ENCODE peak calls at places on chromosome 1, in five cellular contexts. A is K562, R is HepG2, W is GM12878, U is SK-N-SH. Z is an unnamed sample.

GRCh38 chr1:161182214-161182613 is 4.9 kb upstream of the B4GALT3 start:
- DNase-seq in U (no peak), R (no peak), A (no peak), W (peak; percentile 63), Z (no peak)

GRCh38 chr1:47562799-47563198 is 125.0 kb downstream of the FOXD2 start:
- DNase-seq in U (no peak), R (no peak), A (no peak), W (no peak), Z (no peak)

GRCh38 chr1:230788561-230789275 is 41.5 kb downstream of the CAPN9 start:
- DNase-seq in R (no peak), W (no peak), A (no peak), U (no peak), Z (no peak)

GRCh38 chr1:34928066-34928864 is 1.2 kb downstream of the DLGAP3 start:
- DNase-seq in U (peak; percentile 45), W (no peak), A (no peak), R (no peak), Z (no peak)

GRCh38 chr1:53069265-53069662 is 7.3 kb downstream of the PODN start:
- DNase-seq in W (no peak), A (no peak), R (no peak), U (peak; percentile 26), Z (no peak)

GRCh38 chr1:183180634-183181056 is 5.4 kb upstream of the LAMC2 start:
- DNase-seq in U (peak; percentile 20), A (no peak), R (no peak), W (peak; percentile 57), Z (no peak)

GRCh38 chr1:6348511-6349191 is 44.9 kb downstream of the ACOT7 start:
- DNase-seq in A (no peak), U (no peak), W (no peak), R (no peak), Z (peak; percentile 20)

GRCh38 chr1:46202975-46203737 is at the start of gene LURAP1:
- DNase-seq in W (no peak), A (peak; percentile 75), U (peak; percentile 84), R (no peak), Z (no peak)

GRCh38 chr1:208044568-208045241 is 133.8 kb upstream of the CD34 start:
- DNase-seq in U (no peak), R (no peak), A (no peak), W (no peak), Z (no peak)

GRCh38 chr1:201785291-201785690 is 43.7 kb upstream of the IPO9 start:
- DNase-seq in A (no peak), R (no peak), U (no peak), W (no peak), Z (no peak)

GRCh38 chr1:187696092-187696491 is 867.3 kb downstream of the PLA2G4A start:
- DNase-seq in R (no peak), A (no peak), U (no peak), W (no peak), Z (no peak)

GRCh38 chr1:111101854-111102642 is 37.8 kb downstream of the DRAM2 start:
- DNase-seq in W (no peak), A (peak; percentile 33), U (no peak), R (no peak), Z (no peak)

GRCh38 chr1:26318338-26319064 is 743 bp downstream of the CD52 start:
- DNase-seq in A (no peak), U (no peak), R (no peak), W (no peak), Z (no peak)

GRCh38 chr1:192973988-192974387 is 85.2 kb downstream of the UCHL5 start:
- DNase-seq in W (no peak), A (no peak), R (no peak), U (no peak), Z (no peak)

GRCh38 chr1:206905295-206906164 is 8.3 kb downstream of the IL24 start:
- DNase-seq in R (no peak), A (no peak), W (no peak), U (no peak), Z (no peak)

GRCh38 chr1:232149302-232150201 is 480.4 kb downstream of the SIPA1L2 start:
- DNase-seq in W (no peak), U (no peak), A (no peak), R (no peak), Z (no peak)

GRCh38 chr1:163535807-163536206 is 214.1 kb downstream of the NUF2 start:
- DNase-seq in A (no peak), W (no peak), U (peak; percentile 12), R (no peak), Z (no peak)

GRCh38 chr1:34806396-34806795 is 13.6 kb downstream of the GJA4 start:
- DNase-seq in A (peak; percentile 6), U (no peak), W (no peak), R (no peak), Z (no peak)

GRCh38 chr1:156652131-156652991 is 10.4 kb downstream of the BCAN start:
- DNase-seq in U (no peak), R (no peak), A (no peak), W (no peak), Z (no peak)

GRCh38 chr1:32924881-32925344 is 23.7 kb upstream of the TMEM54 start:
- DNase-seq in W (no peak), A (peak; percentile 38), U (no peak), R (peak; percentile 24), Z (no peak)

GRCh38 chr1:32917521-32917920 is 16.3 kb upstream of the TMEM54 start:
- DNase-seq in W (no peak), A (peak; percentile 6), R (no peak), U (no peak), Z (no peak)

GRCh38 chr1:32919811-32920733 is 18.9 kb upstream of the TMEM54 start:
- DNase-seq in W (no peak), U (no peak), A (peak; percentile 19), R (no peak), Z (no peak)

GRCh38 chr1:32918166-32918565 is 17.0 kb upstream of the TMEM54 start:
- DNase-seq in A (peak; percentile 5), R (no peak), W (no peak), U (no peak), Z (no peak)

DNA sequence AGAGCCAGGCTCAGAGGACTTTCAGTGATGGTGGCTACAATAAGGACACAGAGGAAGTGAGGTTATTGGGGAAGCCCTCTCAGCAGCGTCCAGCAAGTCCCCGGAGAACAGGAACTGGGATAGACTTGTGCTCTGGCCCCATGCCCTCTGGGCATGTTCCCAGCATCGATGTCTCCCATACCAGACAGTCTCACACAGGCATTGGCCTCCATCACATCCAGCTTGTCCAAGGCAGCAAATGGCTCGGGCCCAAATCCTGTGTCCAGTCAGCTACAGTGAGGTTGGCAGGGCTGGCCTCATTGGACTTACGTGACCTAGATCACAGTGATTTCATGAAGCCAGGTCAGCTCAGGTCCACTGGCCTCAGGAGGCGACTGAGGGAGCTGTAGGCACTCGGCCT is 19.6 kb upstream of the TMEM54 start:
- DNase-seq in A (peak; percentile 6), R (no peak), W (no peak), U (no peak), Z (no peak)
- TF ChIP-seq REST in A (no peak), R (no peak), W (no peak), U (no peak), Z (no peak)

DNA sequence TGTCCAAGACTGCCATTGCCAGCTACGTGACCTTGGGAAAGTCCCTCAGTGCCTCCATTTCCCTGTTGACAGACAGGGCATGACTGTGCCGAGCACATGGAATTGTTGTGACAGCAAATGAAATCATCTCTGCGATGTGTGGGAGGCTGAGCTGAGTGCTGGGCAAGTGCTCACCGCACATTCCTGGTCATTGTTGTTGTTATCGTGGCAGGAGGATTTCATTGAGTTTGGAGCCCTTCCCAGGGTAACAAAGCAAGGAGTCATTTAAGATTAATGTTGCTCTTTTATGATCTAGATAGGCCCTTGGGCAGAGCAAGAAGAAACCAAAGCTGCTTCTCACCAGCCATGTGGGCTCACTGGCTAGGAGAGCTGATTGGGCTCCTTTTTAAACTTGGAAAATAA is 39.6 kb upstream of the ITPKB start:
- DNase-seq in R (no peak), U (no peak), W (no peak), A (no peak), Z (no peak)
- TF ChIP-seq GABPA in R (no peak), U (no peak), W (no peak), A (no peak), Z (no peak)

DNA sequence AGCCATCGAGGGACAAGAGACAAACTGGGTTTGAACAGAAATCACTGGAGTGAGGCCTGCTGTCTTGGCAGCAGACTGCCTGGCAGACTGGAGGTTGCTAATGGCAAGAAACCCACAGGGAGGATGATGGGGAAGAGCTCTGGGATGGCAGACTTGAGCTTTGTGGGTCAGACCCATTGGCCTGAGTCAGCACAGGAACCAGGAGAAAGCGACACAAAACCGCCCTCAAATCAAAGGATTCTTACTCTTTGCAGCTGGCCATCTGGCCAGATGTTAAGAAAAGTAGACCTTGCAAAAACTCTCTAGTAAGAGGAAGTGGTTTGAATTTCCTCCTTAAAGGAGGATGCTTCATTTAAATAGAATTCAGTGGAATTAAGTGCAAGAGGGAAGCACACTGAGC is 195.2 kb upstream of the JUN start:
- DNase-seq in R (no peak), W (no peak), U (no peak), A (no peak), Z (peak; percentile 14)
- TF ChIP-seq REST in R (no peak), W (no peak), U (no peak), A (no peak), Z (no peak)

GRCh38 chr1:29916656-29917369 is 680.5 kb downstream of the PTPRU start:
- DNase-seq in R (no peak), W (no peak), A (no peak), U (no peak), Z (no peak)

GRCh38 chr1:29906927-29907326 is 670.6 kb downstream of the PTPRU start:
- DNase-seq in W (no peak), R (no peak), A (no peak), U (no peak), Z (no peak)

GRCh38 chr1:29912413-29912812 is 676.1 kb downstream of the PTPRU start:
- DNase-seq in A (no peak), R (peak; percentile 8), U (no peak), W (no peak), Z (no peak)
- TF ChIP-seq GABPA in A (no peak), R (no peak), U (no peak), W (no peak), Z (no peak)

Z was measured in HL-60.